ENCODE peak calls at places on chromosomes 6 and 20, in seven cellular contexts. One of them, this sample, is unnamed.

GRCh38 chr6:26394289-26394688 is 7.8 kb upstream of the BTN3A1 start:
- DNase-seq in K562: peak; percentile 47
- DNase-seq in ovary: no peak
- DNase-seq in suprapubic skin: no peak
- DNase-seq in HCT116: peak; percentile 46
- DNase-seq in uterus: no peak
- DNase-seq in heart left ventricle: no peak
- DNase-seq in this sample: no peak

GRCh38 chr6:144344651-144345050 is 59.5 kb downstream of the UTRN start:
- DNase-seq in K562: no peak
- DNase-seq in heart left ventricle: no peak
- DNase-seq in uterus: no peak
- DNase-seq in ovary: no peak
- DNase-seq in suprapubic skin: no peak
- DNase-seq in HCT116: no peak
- DNase-seq in this sample: no peak

GRCh38 chr20:43545837-43546578 is 12.8 kb upstream of the SGK2 start:
- DNase-seq in uterus: no peak
- DNase-seq in HCT116: no peak
- DNase-seq in ovary: no peak
- DNase-seq in K562: no peak
- DNase-seq in heart left ventricle: no peak
- DNase-seq in suprapubic skin: no peak
- DNase-seq in this sample: no peak

GRCh38 chr6:2783188-2783957 is 18.2 kb downstream of the WRNIP1 start:
- DNase-seq in uterus: no peak
- DNase-seq in heart left ventricle: no peak
- DNase-seq in K562: peak; percentile 77
- DNase-seq in ovary: no peak
- DNase-seq in HCT116: no peak
- DNase-seq in suprapubic skin: peak; percentile 65
- DNase-seq in this sample: no peak

GRCh38 chr6:19538086-19538485 is 299.1 kb upstream of the ID4 start:
- DNase-seq in uterus: no peak
- DNase-seq in HCT116: no peak
- DNase-seq in heart left ventricle: no peak
- DNase-seq in K562: no peak
- DNase-seq in ovary: no peak
- DNase-seq in suprapubic skin: peak; percentile 84
- DNase-seq in this sample: no peak

GRCh38 chr6:74073429-74073828 is 377.4 kb downstream of the CD109 start:
- DNase-seq in K562: no peak
- DNase-seq in heart left ventricle: no peak
- DNase-seq in uterus: no peak
- DNase-seq in ovary: no peak
- DNase-seq in HCT116: peak; percentile 19
- DNase-seq in suprapubic skin: no peak
- DNase-seq in this sample: no peak

GRCh38 chr6:36018339-36018738 is 6.1 kb downstream of the SLC26A8 start:
- DNase-seq in ovary: no peak
- DNase-seq in heart left ventricle: no peak
- DNase-seq in uterus: no peak
- DNase-seq in suprapubic skin: no peak
- DNase-seq in K562: no peak
- DNase-seq in HCT116: no peak
- DNase-seq in this sample: no peak

GRCh38 chr6:88952065-88952704 is 11.2 kb downstream of the RNGTT start:
- DNase-seq in heart left ventricle: no peak
- DNase-seq in suprapubic skin: no peak
- DNase-seq in HCT116: no peak
- DNase-seq in ovary: no peak
- DNase-seq in K562: peak; percentile 70
- DNase-seq in uterus: no peak
- DNase-seq in this sample: no peak

GRCh38 chr6:66578362-66578761 is 871.3 kb upstream of the EYS start:
- DNase-seq in ovary: no peak
- DNase-seq in suprapubic skin: no peak
- DNase-seq in K562: no peak
- DNase-seq in HCT116: no peak
- DNase-seq in uterus: no peak
- DNase-seq in heart left ventricle: no peak
- DNase-seq in this sample: no peak

GRCh38 chr6:110232456-110232855 is 52.2 kb downstream of the CDC40 start:
- DNase-seq in ovary: no peak
- DNase-seq in K562: no peak
- DNase-seq in HCT116: no peak
- DNase-seq in uterus: no peak
- DNase-seq in heart left ventricle: no peak
- DNase-seq in suprapubic skin: no peak
- DNase-seq in this sample: no peak

GRCh38 chr6:124962617-124963415 is 579 bp downstream of the RNF217 start:
- DNase-seq in suprapubic skin: no peak
- DNase-seq in HCT116: no peak
- DNase-seq in heart left ventricle: peak; percentile 52
- DNase-seq in uterus: peak; percentile 41
- DNase-seq in ovary: peak; percentile 47
- DNase-seq in K562: peak; percentile 63
- DNase-seq in this sample: peak; percentile 18

GRCh38 chr6:95593025-95593424 is 15.7 kb downstream of the MANEA start:
- DNase-seq in heart left ventricle: no peak
- DNase-seq in uterus: no peak
- DNase-seq in HCT116: no peak
- DNase-seq in ovary: no peak
- DNase-seq in suprapubic skin: no peak
- DNase-seq in K562: no peak
- DNase-seq in this sample: no peak

GRCh38 chr6:157556671-157557430 is 175.9 kb downstream of the ZDHHC14 start:
- DNase-seq in uterus: no peak
- DNase-seq in HCT116: no peak
- DNase-seq in heart left ventricle: no peak
- DNase-seq in ovary: no peak
- DNase-seq in suprapubic skin: no peak
- DNase-seq in K562: no peak
- DNase-seq in this sample: no peak

GRCh38 chr6:157559201-157559756 is 178.3 kb downstream of the ZDHHC14 start:
- DNase-seq in ovary: no peak
- DNase-seq in HCT116: no peak
- DNase-seq in suprapubic skin: no peak
- DNase-seq in heart left ventricle: no peak
- DNase-seq in K562: no peak
- DNase-seq in uterus: no peak
- DNase-seq in this sample: no peak

GRCh38 chr6:157558049-157558448 is 177.1 kb downstream of the ZDHHC14 start:
- DNase-seq in uterus: no peak
- DNase-seq in K562: no peak
- DNase-seq in suprapubic skin: no peak
- DNase-seq in ovary: no peak
- DNase-seq in HCT116: no peak
- DNase-seq in heart left ventricle: no peak
- DNase-seq in this sample: no peak

GRCh38 chr6:157557541-157557940 is 176.6 kb downstream of the ZDHHC14 start:
- DNase-seq in HCT116: no peak
- DNase-seq in K562: no peak
- DNase-seq in ovary: no peak
- DNase-seq in heart left ventricle: no peak
- DNase-seq in suprapubic skin: no peak
- DNase-seq in uterus: no peak
- DNase-seq in this sample: no peak

DNA sequence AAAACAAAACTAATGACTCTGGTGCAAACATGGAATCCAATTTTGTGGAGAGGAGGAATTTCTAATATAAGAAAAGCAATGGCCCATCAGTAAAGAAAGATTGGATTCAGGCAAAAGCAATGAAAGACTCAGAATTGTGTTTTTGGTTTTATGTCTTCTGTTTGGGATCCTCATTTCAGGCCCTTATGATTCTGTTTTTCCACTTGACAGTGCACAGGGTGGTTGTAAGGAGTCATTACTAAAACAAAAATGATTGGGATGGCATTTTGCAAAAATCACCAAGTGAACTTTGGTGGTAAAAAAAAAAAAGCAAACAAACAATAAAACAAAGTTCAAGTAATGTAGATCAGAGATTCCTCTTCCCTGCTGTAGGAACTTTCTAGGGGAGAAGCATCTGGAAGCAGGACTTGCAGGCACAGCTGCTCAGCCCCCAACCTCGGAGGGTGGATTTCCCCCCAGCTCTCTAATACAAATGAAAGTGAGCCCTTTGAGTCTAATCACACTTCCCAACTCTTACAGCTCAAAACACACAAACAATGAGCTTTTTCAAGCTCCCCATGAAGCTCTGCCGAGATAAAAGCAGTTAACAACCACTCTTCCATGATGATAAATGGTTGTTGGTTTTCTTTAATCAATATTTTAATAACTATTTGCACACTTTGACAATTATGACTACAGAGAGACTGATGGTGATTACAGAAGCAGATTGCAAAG is 177.7 kb downstream of the ZDHHC14 start:
- DNase-seq in uterus: no peak
- DNase-seq in heart left ventricle: no peak
- DNase-seq in K562: no peak
- DNase-seq in HCT116: no peak
- DNase-seq in ovary: no peak
- DNase-seq in suprapubic skin: no peak
- DNase-seq in this sample: no peak
- H3K4me3 ChIP-seq in uterus: no peak overlapping the region
- H3K4me3 ChIP-seq in heart left ventricle: no peak overlapping the region
- H3K4me3 ChIP-seq in K562: no peak overlapping the region
- H3K4me3 ChIP-seq in HCT116: no peak overlapping the region
- H3K4me3 ChIP-seq in ovary: no peak overlapping the region
- H3K4me3 ChIP-seq in suprapubic skin: no peak overlapping the region
- H3K4me3 ChIP-seq in this sample: no peak overlapping the region

GRCh38 chr6:29964904-29965872 is 22.9 kb downstream of the HLA-A start:
- DNase-seq in suprapubic skin: peak; percentile 84
- DNase-seq in ovary: peak; percentile 66
- DNase-seq in heart left ventricle: peak; percentile 81
- DNase-seq in K562: peak; percentile 98
- DNase-seq in uterus: peak; percentile 50
- DNase-seq in HCT116: peak; percentile 73
- DNase-seq in this sample: peak; percentile 61
- TF ChIP-seq POLR2A in suprapubic skin: no peak
- TF ChIP-seq POLR2A in ovary: no peak
- TF ChIP-seq POLR2A in heart left ventricle: no peak
- TF ChIP-seq POLR2A in K562: peak; percentile 97
- TF ChIP-seq POLR2A in uterus: no peak
- TF ChIP-seq POLR2A in HCT116: no peak
- TF ChIP-seq POLR2A in this sample: no peak

GRCh38 chr6:167688123-167688522 is 138.6 kb upstream of the AFDN start:
- DNase-seq in suprapubic skin: no peak
- DNase-seq in heart left ventricle: no peak
- DNase-seq in ovary: no peak
- DNase-seq in uterus: no peak
- DNase-seq in HCT116: no peak
- DNase-seq in K562: no peak
- DNase-seq in this sample: no peak

GRCh38 chr6:167689751-167690150 is 137.0 kb upstream of the AFDN start:
- DNase-seq in uterus: no peak
- DNase-seq in K562: no peak
- DNase-seq in HCT116: no peak
- DNase-seq in ovary: no peak
- DNase-seq in suprapubic skin: no peak
- DNase-seq in heart left ventricle: no peak
- DNase-seq in this sample: no peak

GRCh38 chr6:167691566-167692312 is 135.0 kb upstream of the AFDN start:
- DNase-seq in heart left ventricle: no peak
- DNase-seq in HCT116: no peak
- DNase-seq in uterus: no peak
- DNase-seq in K562: no peak
- DNase-seq in ovary: no peak
- DNase-seq in suprapubic skin: no peak
- DNase-seq in this sample: no peak

GRCh38 chr6:167687035-167687720 is 139.5 kb upstream of the AFDN start:
- DNase-seq in uterus: no peak
- DNase-seq in HCT116: no peak
- DNase-seq in ovary: no peak
- DNase-seq in suprapubic skin: no peak
- DNase-seq in K562: no peak
- DNase-seq in heart left ventricle: no peak
- DNase-seq in this sample: no peak

GRCh38 chr6:167689278-167689677 is 137.4 kb upstream of the AFDN start:
- DNase-seq in ovary: no peak
- DNase-seq in K562: no peak
- DNase-seq in heart left ventricle: no peak
- DNase-seq in HCT116: no peak
- DNase-seq in uterus: no peak
- DNase-seq in suprapubic skin: no peak
- DNase-seq in this sample: no peak
- H3K27me3 ChIP-seq in ovary: no peaks in the 10 kb centered on the region
- H3K27me3 ChIP-seq in K562: peaks cover 46% of the 10 kb centered on the region
- H3K27me3 ChIP-seq in heart left ventricle: no peaks in the 10 kb centered on the region
- H3K27me3 ChIP-seq in HCT116: no peaks in the 10 kb centered on the region
- H3K27me3 ChIP-seq in uterus: no peaks in the 10 kb centered on the region
- H3K27me3 ChIP-seq in suprapubic skin: peaks cover 7% of the 10 kb centered on the region
- H3K27me3 ChIP-seq in this sample: no peaks in the 10 kb centered on the region

DNA sequence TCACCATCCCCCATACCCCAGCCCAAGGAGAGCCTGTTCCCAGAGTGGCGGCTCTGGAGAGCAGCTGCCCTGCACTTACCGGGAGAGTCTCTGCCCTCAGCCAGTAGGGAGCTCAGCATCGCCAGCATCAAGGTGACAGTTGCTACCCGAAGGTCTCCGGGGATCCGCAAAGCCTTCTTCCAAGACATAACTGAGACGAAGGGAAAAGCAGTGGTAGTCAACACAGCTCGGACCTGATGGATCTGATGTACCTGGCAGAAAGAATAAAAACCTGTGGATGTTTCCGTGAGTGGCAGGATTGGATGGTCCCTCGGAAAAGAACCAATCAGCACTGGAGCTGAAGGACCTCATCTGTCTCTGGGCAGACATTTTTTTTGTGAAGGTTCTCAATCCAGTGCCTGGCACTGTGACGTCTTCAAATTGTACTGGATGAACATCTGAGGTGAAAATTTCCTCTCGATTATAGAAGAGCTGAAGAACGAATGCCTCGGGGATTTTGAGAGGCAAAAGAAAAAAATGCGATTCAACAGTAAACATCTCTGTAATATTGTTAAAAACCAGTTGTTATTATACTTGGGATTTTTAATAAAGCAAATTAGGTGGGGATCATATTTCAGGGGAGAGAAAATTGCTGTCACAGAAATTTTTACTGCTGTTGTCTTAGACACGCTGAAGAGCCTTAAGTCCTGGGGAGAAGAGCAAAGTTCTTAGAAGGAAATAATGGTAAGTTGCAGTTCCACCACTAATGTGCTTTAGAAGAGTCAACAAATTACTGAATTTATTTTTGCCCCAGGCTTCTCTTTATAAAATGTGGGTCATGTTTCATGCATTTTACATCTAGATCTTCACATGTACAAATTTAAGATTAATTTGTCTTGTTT is at the start of gene HLA-DQB1:
- DNase-seq in ovary: no peak
- DNase-seq in K562: no peak
- DNase-seq in HCT116: peak; percentile 75
- DNase-seq in heart left ventricle: no peak
- DNase-seq in uterus: peak; percentile 14
- DNase-seq in suprapubic skin: no peak
- DNase-seq in this sample: no peak
- H3K4me3 ChIP-seq in ovary: no peak within 1 kb of the TSS
- H3K4me3 ChIP-seq in K562: no peak within 1 kb of the TSS
- H3K4me3 ChIP-seq in HCT116: peak within 1 kb of the TSS; percentile 52
- H3K4me3 ChIP-seq in heart left ventricle: peak within 1 kb of the TSS; percentile 60
- H3K4me3 ChIP-seq in uterus: no peak within 1 kb of the TSS
- H3K4me3 ChIP-seq in suprapubic skin: no peak within 1 kb of the TSS
- H3K4me3 ChIP-seq in this sample: peak within 1 kb of the TSS; percentile 12

GRCh38 chr6:34696739-34697543 is at the start of gene ILRUN:
- DNase-seq in ovary: peak; percentile 97
- DNase-seq in HCT116: peak; percentile 81
- DNase-seq in K562: peak; percentile 100
- DNase-seq in uterus: peak; percentile 98
- DNase-seq in suprapubic skin: peak; percentile 98
- DNase-seq in heart left ventricle: peak; percentile 98
- DNase-seq in this sample: peak; percentile 97
- TF ChIP-seq POLR2A in ovary: peak; percentile 88
- TF ChIP-seq POLR2A in HCT116: peak; percentile 53
- TF ChIP-seq POLR2A in K562: peak; percentile 84
- TF ChIP-seq POLR2A in uterus: peak; percentile 82
- TF ChIP-seq POLR2A in suprapubic skin: peak; percentile 37
- TF ChIP-seq POLR2A in heart left ventricle: no peak
- TF ChIP-seq POLR2A in this sample: peak; percentile 59